ENCODE peak calls at places on chromosomes 13 and 19, in seven cellular contexts. One of them, this sample, is unnamed.

GRCh38 chr19:35127871-35128270 is 7.0 kb downstream of the LGI4 start:
- DNase-seq in HCT116: no peak
- DNase-seq in GM12878: no peak
- DNase-seq in HepG2: no peak
- DNase-seq in SK-N-SH: no peak
- DNase-seq in K562: no peak
- DNase-seq in H1: no peak
- DNase-seq in this sample: no peak

GRCh38 chr19:14446336-14447036 is 13.4 kb downstream of the PKN1 start:
- DNase-seq in HCT116: no peak
- DNase-seq in GM12878: no peak
- DNase-seq in HepG2: no peak
- DNase-seq in SK-N-SH: no peak
- DNase-seq in K562: no peak
- DNase-seq in H1: no peak
- DNase-seq in this sample: no peak

GRCh38 chr19:50508850-50509190 is 2.2 kb downstream of the JOSD2 start:
- DNase-seq in HCT116: no peak
- DNase-seq in GM12878: no peak
- DNase-seq in HepG2: no peak
- DNase-seq in SK-N-SH: no peak
- DNase-seq in K562: no peak
- DNase-seq in H1: no peak
- DNase-seq in this sample: no peak

GRCh38 chr19:34067861-34068271 is 104.4 kb upstream of the LSM14A start:
- DNase-seq in HCT116: peak; percentile 54
- DNase-seq in GM12878: no peak
- DNase-seq in HepG2: no peak
- DNase-seq in SK-N-SH: no peak
- DNase-seq in K562: no peak
- DNase-seq in H1: no peak
- DNase-seq in this sample: peak; percentile 19

GRCh38 chr13:101691326-101691725 is 238.9 kb downstream of the ITGBL1 start:
- DNase-seq in HCT116: no peak
- DNase-seq in GM12878: no peak
- DNase-seq in HepG2: no peak
- DNase-seq in SK-N-SH: no peak
- DNase-seq in K562: no peak
- DNase-seq in H1: no peak
- DNase-seq in this sample: no peak

GRCh38 chr13:32846020-32846451 is 170.2 kb upstream of the KL start:
- DNase-seq in HCT116: no peak
- DNase-seq in GM12878: no peak
- DNase-seq in HepG2: no peak
- DNase-seq in SK-N-SH: no peak
- DNase-seq in K562: no peak
- DNase-seq in H1: no peak
- DNase-seq in this sample: no peak

GRCh38 chr13:111632906-111633305 is 312.5 kb downstream of the TEX29 start:
- DNase-seq in HCT116: no peak
- DNase-seq in GM12878: no peak
- DNase-seq in HepG2: no peak
- DNase-seq in SK-N-SH: no peak
- DNase-seq in K562: no peak
- DNase-seq in H1: peak; percentile 49
- DNase-seq in this sample: no peak

GRCh38 chr19:11254662-11255061 is 7.7 kb downstream of the DOCK6 start:
- DNase-seq in HCT116: no peak
- DNase-seq in GM12878: no peak
- DNase-seq in HepG2: no peak
- DNase-seq in SK-N-SH: no peak
- DNase-seq in K562: no peak
- DNase-seq in H1: no peak
- DNase-seq in this sample: no peak

GRCh38 chr13:52010890-52011689 is at the start of gene ATP7B:
- DNase-seq in HCT116: no peak
- DNase-seq in GM12878: no peak
- DNase-seq in HepG2: peak; percentile 49
- DNase-seq in SK-N-SH: peak; percentile 57
- DNase-seq in K562: peak; percentile 32
- DNase-seq in H1: no peak
- DNase-seq in this sample: no peak

GRCh38 chr19:3345850-3346460 is 20.4 kb upstream of the NFIC start:
- DNase-seq in HCT116: no peak
- DNase-seq in GM12878: no peak
- DNase-seq in HepG2: no peak
- DNase-seq in SK-N-SH: no peak
- DNase-seq in K562: no peak
- DNase-seq in H1: no peak
- DNase-seq in this sample: no peak

GRCh38 chr13:46134961-46135522 is 30.2 kb upstream of the CPB2 start:
- DNase-seq in HCT116: peak; percentile 34
- DNase-seq in GM12878: no peak
- DNase-seq in HepG2: peak; percentile 78
- DNase-seq in SK-N-SH: no peak
- DNase-seq in K562: no peak
- DNase-seq in H1: no peak
- DNase-seq in this sample: peak; percentile 59

GRCh38 chr19:41426952-41427646 is at the start of gene B3GNT8:
- DNase-seq in HCT116: no peak
- DNase-seq in GM12878: no peak
- DNase-seq in HepG2: peak; percentile 59
- DNase-seq in SK-N-SH: peak; percentile 71
- DNase-seq in K562: peak; percentile 94
- DNase-seq in H1: peak; percentile 56
- DNase-seq in this sample: no peak

GRCh38 chr13:20585371-20585770 is 18.4 kb downstream of the IFT88 start:
- DNase-seq in HCT116: no peak
- DNase-seq in GM12878: no peak
- DNase-seq in HepG2: no peak
- DNase-seq in SK-N-SH: no peak
- DNase-seq in K562: no peak
- DNase-seq in H1: no peak
- DNase-seq in this sample: no peak

GRCh38 chr13:20590568-20590967 is 23.6 kb downstream of the IFT88 start:
- DNase-seq in HCT116: no peak
- DNase-seq in GM12878: no peak
- DNase-seq in HepG2: no peak
- DNase-seq in SK-N-SH: no peak
- DNase-seq in K562: no peak
- DNase-seq in H1: no peak
- DNase-seq in this sample: no peak

GRCh38 chr13:20583803-20584293 is 16.9 kb downstream of the IFT88 start:
- DNase-seq in HCT116: no peak
- DNase-seq in GM12878: no peak
- DNase-seq in HepG2: no peak
- DNase-seq in SK-N-SH: no peak
- DNase-seq in K562: no peak
- DNase-seq in H1: no peak
- DNase-seq in this sample: no peak

GRCh38 chr13:20594276-20594675 is 27.3 kb downstream of the IFT88 start:
- DNase-seq in HCT116: no peak
- DNase-seq in GM12878: no peak
- DNase-seq in HepG2: no peak
- DNase-seq in SK-N-SH: no peak
- DNase-seq in K562: no peak
- DNase-seq in H1: no peak
- DNase-seq in this sample: no peak

DNA sequence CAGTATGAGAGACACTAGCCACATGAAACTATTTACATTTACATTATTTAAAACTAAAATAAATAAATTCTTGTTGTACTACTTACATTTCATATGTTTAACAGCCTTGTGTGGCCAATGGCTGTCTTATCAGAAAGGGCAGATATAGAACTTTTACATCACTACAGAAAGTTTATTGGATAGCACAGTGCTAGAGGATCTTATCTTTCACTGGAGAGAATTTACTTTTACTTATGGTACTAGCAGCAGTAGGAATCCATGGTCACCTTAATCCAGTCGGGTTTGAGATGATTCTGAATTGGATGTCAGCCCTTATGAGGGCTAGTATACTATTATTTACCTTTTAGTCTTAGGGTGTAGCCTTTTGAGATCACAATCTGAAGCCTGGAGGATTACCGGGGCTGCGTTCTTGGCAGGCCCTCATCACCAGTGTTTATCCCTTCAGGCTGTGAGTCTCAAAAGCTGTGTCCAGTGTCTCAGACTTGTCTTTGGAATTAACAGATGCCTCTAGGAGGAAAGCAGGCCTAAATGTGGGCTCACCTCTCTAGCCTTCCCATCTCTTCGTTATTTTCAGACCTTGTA is 21.7 kb downstream of the IFT88 start:
- DNase-seq in HCT116: no peak
- DNase-seq in GM12878: no peak
- DNase-seq in HepG2: no peak
- DNase-seq in SK-N-SH: no peak
- DNase-seq in K562: no peak
- DNase-seq in H1: no peak
- DNase-seq in this sample: no peak
- TF ChIP-seq JUND in HCT116: no peak
- TF ChIP-seq JUND in GM12878: no peak
- TF ChIP-seq JUND in HepG2: no peak
- TF ChIP-seq JUND in SK-N-SH: no peak
- TF ChIP-seq JUND in K562: no peak
- TF ChIP-seq JUND in H1: no peak
- TF ChIP-seq JUND in this sample: no peak

GRCh38 chr19:47003611-47003935 is 16.1 kb upstream of the NPAS1 start:
- DNase-seq in HCT116: no peak
- DNase-seq in GM12878: no peak
- DNase-seq in HepG2: no peak
- DNase-seq in SK-N-SH: peak; percentile 83
- DNase-seq in K562: no peak
- DNase-seq in H1: no peak
- DNase-seq in this sample: no peak

GRCh38 chr19:47004012-47004465 is 15.6 kb upstream of the NPAS1 start:
- DNase-seq in HCT116: no peak
- DNase-seq in GM12878: no peak
- DNase-seq in HepG2: no peak
- DNase-seq in SK-N-SH: peak; percentile 75
- DNase-seq in K562: peak; percentile 61
- DNase-seq in H1: no peak
- DNase-seq in this sample: no peak

GRCh38 chr19:47002106-47002766 is 17.4 kb upstream of the NPAS1 start:
- DNase-seq in HCT116: no peak
- DNase-seq in GM12878: no peak
- DNase-seq in HepG2: no peak
- DNase-seq in SK-N-SH: no peak
- DNase-seq in K562: no peak
- DNase-seq in H1: no peak
- DNase-seq in this sample: no peak

GRCh38 chr19:47001584-47001983 is 18.1 kb upstream of the NPAS1 start:
- DNase-seq in HCT116: no peak
- DNase-seq in GM12878: no peak
- DNase-seq in HepG2: no peak
- DNase-seq in SK-N-SH: no peak
- DNase-seq in K562: no peak
- DNase-seq in H1: no peak
- DNase-seq in this sample: no peak

DNA sequence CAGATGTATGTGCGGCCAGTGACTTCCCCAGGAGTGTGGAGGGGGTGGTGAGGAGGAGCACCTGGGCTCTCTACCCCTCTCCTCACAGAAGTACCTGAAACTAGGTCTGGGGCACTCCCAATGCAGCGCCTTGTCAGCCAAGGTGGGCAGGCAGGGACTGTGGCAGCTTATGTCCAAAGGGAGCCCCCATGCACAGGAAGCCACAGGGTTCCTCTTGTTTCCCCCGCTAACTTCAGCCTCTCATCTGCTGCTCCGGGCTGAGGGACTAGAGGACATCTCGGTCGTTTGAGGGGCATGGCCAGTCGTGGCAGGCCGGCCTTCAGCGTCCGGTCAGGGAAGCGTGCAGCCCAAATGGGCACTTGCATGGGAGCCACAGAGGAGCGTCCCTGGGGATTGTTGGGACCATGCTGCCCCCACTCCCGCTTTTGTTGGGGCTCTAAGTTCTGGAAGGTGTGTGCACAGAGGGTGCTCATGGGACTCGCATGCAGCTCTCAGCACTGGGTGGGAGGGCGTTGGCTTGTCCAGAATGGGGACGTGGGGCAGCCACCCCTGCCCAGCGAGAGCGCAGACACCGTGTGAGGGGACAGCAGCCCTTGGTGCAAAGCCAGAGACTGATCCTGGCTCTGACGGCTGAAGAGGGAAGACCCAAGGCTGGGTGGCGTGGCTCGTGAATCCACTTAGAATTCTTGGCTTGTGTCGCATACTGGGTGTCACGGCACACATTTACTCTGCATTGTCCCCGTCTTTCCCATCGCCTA is 16.6 kb upstream of the NPAS1 start:
- DNase-seq in HCT116: no peak
- DNase-seq in GM12878: no peak
- DNase-seq in HepG2: no peak
- DNase-seq in SK-N-SH: no peak
- DNase-seq in K562: no peak
- DNase-seq in H1: no peak
- DNase-seq in this sample: no peak
- TF ChIP-seq JUND in HCT116: no peak
- TF ChIP-seq JUND in GM12878: no peak
- TF ChIP-seq JUND in HepG2: no peak
- TF ChIP-seq JUND in SK-N-SH: no peak
- TF ChIP-seq JUND in K562: no peak
- TF ChIP-seq JUND in H1: no peak
- TF ChIP-seq JUND in this sample: no peak

DNA sequence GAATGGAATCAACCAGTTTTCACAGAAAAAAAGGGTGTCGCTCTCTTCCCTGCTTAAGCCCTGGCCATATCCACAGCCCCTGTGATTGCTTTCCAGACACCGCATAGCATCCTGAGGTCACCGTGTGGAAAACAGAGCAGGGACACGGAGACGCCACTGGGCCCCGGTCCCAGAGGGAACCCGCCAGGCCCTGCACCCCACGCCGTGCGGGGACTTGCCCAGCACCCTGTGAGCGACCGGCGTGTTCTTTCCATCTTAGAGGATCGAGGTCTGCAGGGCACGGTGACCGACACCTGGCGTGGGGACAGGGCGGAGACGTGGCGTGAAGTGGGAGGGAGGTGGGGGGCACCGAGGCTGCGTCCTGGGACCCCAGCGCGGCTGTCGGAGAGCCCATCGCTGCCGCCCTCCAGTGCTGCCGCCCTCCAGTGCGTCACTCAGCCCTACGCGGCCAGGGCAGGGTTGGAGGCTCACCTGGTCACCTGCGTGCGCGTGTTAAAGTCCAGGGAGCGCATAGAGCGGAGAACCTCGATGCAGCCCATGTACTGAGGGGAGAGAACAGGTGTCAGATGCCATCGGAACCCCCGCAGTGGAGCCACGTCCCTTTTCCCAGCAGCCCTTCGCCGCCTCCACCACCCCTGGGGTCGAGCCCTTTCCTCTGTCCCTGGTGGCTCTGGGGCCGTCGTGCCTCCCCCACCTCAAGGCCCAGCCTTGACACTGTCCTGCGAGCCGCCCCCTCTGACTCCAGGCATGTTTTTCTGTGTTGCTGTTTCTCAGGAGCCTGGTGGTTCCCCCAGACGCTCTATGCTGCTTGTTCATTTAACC is 20.2 kb downstream of the SHC2 start:
- DNase-seq in HCT116: no peak
- DNase-seq in GM12878: no peak
- DNase-seq in HepG2: no peak
- DNase-seq in SK-N-SH: no peak
- DNase-seq in K562: no peak
- DNase-seq in H1: no peak
- DNase-seq in this sample: no peak
- TF ChIP-seq JUND in HCT116: no peak
- TF ChIP-seq JUND in GM12878: no peak
- TF ChIP-seq JUND in HepG2: no peak
- TF ChIP-seq JUND in SK-N-SH: no peak
- TF ChIP-seq JUND in K562: no peak
- TF ChIP-seq JUND in H1: no peak
- TF ChIP-seq JUND in this sample: no peak

GRCh38 chr13:105804561-105805190 is 730.8 kb downstream of the EFNB2 start:
- DNase-seq in HCT116: no peak
- DNase-seq in GM12878: no peak
- DNase-seq in HepG2: no peak
- DNase-seq in SK-N-SH: no peak
- DNase-seq in K562: no peak
- DNase-seq in H1: no peak
- DNase-seq in this sample: peak; percentile 23
- TF ChIP-seq JUND in HCT116: no peak
- TF ChIP-seq JUND in GM12878: no peak
- TF ChIP-seq JUND in HepG2: no peak
- TF ChIP-seq JUND in SK-N-SH: no peak
- TF ChIP-seq JUND in K562: no peak
- TF ChIP-seq JUND in H1: no peak
- TF ChIP-seq JUND in this sample: no peak

This sample was measured in T47D.